ENCODE peak calls at places on chromosomes 16 and 17, in eight cellular contexts. W is transverse colon, V is Peyer's patch, B is breast epithelium, K is MM.1S, A is heart left ventricle, D is colonic mucosa, C is aorta. U is an unnamed sample.
A peak's percentile ranks its signal among the peaks of the same experiment; 100 is the strongest.

GRCh38 chr17:9402590-9403199 is 172.9 kb downstream of the STX8 start:
- DNase-seq in K (peak; percentile 21), A (no peak), V (peak; percentile 68), B (no peak), D (peak; percentile 57), W (peak; percentile 25), C (no peak), U (peak; percentile 48)

GRCh38 chr16:84985079-84986065 is 26.0 kb downstream of the ZDHHC7 start:
- DNase-seq in W (no peak), V (no peak), D (no peak), A (peak; percentile 54), C (no peak), K (no peak), B (no peak), U (no peak)

GRCh38 chr17:44350733-44351226 is 5.7 kb downstream of the GRN start:
- DNase-seq in A (peak; percentile 84), D (peak; percentile 74), B (no peak), V (peak; percentile 86), K (peak; percentile 64), C (peak; percentile 68), W (peak; percentile 71), U (peak; percentile 74)

GRCh38 chr16:16028311-16028999 is 79.0 kb downstream of the ABCC1 start:
- DNase-seq in B (no peak), V (peak; percentile 64), W (peak; percentile 55), A (no peak), D (peak; percentile 42), K (no peak), C (no peak), U (no peak)

GRCh38 chr17:36928450-36929125 is 8.7 kb upstream of the LHX1 start:
- DNase-seq in D (no peak), B (no peak), A (peak; percentile 28), V (no peak), K (no peak), C (no peak), W (no peak), U (no peak)

GRCh38 chr17:32486701-32487459 is at the start of gene CDK5R1:
- DNase-seq in A (peak; percentile 82), D (peak; percentile 62), C (peak; percentile 79), V (peak; percentile 88), K (peak; percentile 79), B (no peak), W (peak; percentile 77), U (peak; percentile 74)

GRCh38 chr17:59454633-59455105 is 110.7 kb upstream of the DHX40 start:
- DNase-seq in V (no peak), K (no peak), B (no peak), C (no peak), A (no peak), W (no peak), D (no peak), U (no peak)

GRCh38 chr17:52181842-52182241 is 23.3 kb upstream of the CA10 start:
- DNase-seq in K (no peak), A (no peak), D (no peak), B (no peak), C (no peak), V (no peak), W (no peak), U (no peak)

GRCh38 chr17:60141111-60142018 is 8.4 kb upstream of the CA4 start:
- DNase-seq in A (peak; percentile 66), C (peak; percentile 61), K (no peak), V (no peak), W (no peak), B (no peak), D (no peak), U (no peak)

GRCh38 chr17:42312285-42313130 is 24.2 kb downstream of the STAT5A start:
- DNase-seq in B (peak; percentile 86), W (peak; percentile 83), K (peak; percentile 60), D (peak; percentile 79), C (peak; percentile 92), A (peak; percentile 92), V (peak; percentile 91), U (peak; percentile 72)

GRCh38 chr17:18381158-18381952 is 3.8 kb downstream of the EVPLL start:
- DNase-seq in D (no peak), C (no peak), W (no peak), V (no peak), A (no peak), K (no peak), B (no peak), U (no peak)

GRCh38 chr16:81313731-81314602 is 795 bp upstream of the GAN start:
- DNase-seq in A (no peak), K (no peak), W (no peak), V (no peak), C (no peak), B (no peak), D (peak; percentile 25), U (no peak)

DNA sequence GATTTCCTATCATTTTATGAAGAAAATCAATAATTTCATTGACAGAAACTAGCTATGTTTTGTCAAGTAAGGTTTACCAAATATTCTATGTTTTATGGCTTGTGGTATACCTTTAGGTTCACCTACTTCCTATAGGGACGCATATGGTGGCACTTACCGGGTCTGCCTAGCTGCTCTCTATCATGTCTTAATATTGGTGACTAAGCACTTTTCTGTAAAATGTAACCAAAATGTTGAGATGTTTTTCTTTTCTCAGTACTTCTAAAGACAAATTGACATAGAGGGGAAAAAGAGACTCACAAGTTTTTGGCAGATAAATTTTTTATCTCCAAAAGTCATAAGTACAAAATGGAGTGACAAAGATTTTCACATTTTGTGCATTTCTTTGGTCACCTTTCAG is 22.6 kb upstream of the MYH4 start:
- DNase-seq in B (no peak), C (no peak), A (no peak), D (no peak), K (no peak), V (no peak), W (no peak), U (no peak)
- H3K9me3 ChIP-seq in B (no peaks in the 10 kb centered on the region), C (peaks cover 3% of the 10 kb centered on the region), A (peaks cover 41% of the 10 kb centered on the region), D (no peaks in the 10 kb centered on the region), K (no peaks in the 10 kb centered on the region), V (no peaks in the 10 kb centered on the region), W (peaks cover 27% of the 10 kb centered on the region), U (peaks cover 8% of the 10 kb centered on the region)

GRCh38 chr16:68324336-68324735 is 13.5 kb downstream of the PRMT7 start:
- DNase-seq in B (no peak), C (no peak), D (no peak), V (no peak), A (no peak), K (no peak), W (no peak), U (no peak)
- H3K4me1 ChIP-seq in B (no peaks in the 10 kb centered on the region), C (peaks cover 2% of the 10 kb centered on the region), D (no peaks in the 10 kb centered on the region), V (no peaks in the 10 kb centered on the region), A (peaks cover 7% of the 10 kb centered on the region), K (peaks cover 22% of the 10 kb centered on the region), W (no peaks in the 10 kb centered on the region), U (no peaks in the 10 kb centered on the region)

GRCh38 chr16:62909597-62909996 is 873.4 kb upstream of the CDH8 start:
- DNase-seq in W (no peak), V (no peak), B (no peak), K (no peak), D (no peak), C (no peak), A (no peak), U (no peak)

GRCh38 chr16:62913333-62913732 is 877.1 kb upstream of the CDH8 start:
- DNase-seq in B (no peak), D (no peak), A (no peak), K (peak; percentile 61), C (no peak), V (no peak), W (no peak), U (no peak)

DNA sequence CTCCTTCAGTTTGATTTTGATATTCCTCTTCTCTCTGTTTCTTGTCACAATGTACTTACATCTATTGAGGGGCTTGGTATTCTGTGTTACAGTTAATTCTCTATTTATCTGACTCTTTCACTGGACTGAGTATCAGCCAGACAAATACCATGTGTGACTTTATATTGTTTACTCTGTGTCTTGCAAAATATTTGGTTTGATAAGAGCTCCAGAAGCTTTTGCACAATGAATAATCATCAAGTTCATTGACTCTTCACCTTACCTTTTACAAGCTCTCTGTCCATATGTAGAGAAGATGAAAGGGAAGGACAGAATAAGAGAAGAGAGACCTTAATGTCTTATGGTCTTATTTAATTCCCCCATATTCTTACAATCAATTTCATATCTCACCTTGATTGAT is 877.7 kb upstream of the CDH8 start:
- DNase-seq in V (no peak), A (no peak), D (no peak), C (no peak), K (no peak), W (no peak), B (no peak), U (no peak)
- H3K9me3 ChIP-seq in V (no peaks in the 10 kb centered on the region), A (no peaks in the 10 kb centered on the region), D (no peaks in the 10 kb centered on the region), C (no peaks in the 10 kb centered on the region), K (no peaks in the 10 kb centered on the region), W (no peaks in the 10 kb centered on the region), B (no peaks in the 10 kb centered on the region), U (peaks cover 8% of the 10 kb centered on the region)

GRCh38 chr16:72380283-72380682 is 208.3 kb upstream of the PMFBP1 start:
- DNase-seq in W (no peak), B (no peak), V (no peak), C (no peak), D (no peak), A (no peak), K (no peak), U (no peak)
- H3K4me1 ChIP-seq in W (no peaks in the 10 kb centered on the region), B (no peaks in the 10 kb centered on the region), V (no peaks in the 10 kb centered on the region), C (no peaks in the 10 kb centered on the region), D (no peaks in the 10 kb centered on the region), A (no peaks in the 10 kb centered on the region), K (peaks cover 9% of the 10 kb centered on the region), U (no peaks in the 10 kb centered on the region)

GRCh38 chr16:68563631-68564366 is 24.7 kb downstream of the ZFP90 start:
- DNase-seq in W (no peak), A (no peak), B (no peak), V (no peak), C (no peak), K (no peak), D (no peak), U (no peak)
- H3K9me3 ChIP-seq in W (peaks cover 99% of the 10 kb centered on the region), A (peaks cover 100% of the 10 kb centered on the region), B (peaks cover 96% of the 10 kb centered on the region), V (peaks cover 9% of the 10 kb centered on the region), C (peaks cover 37% of the 10 kb centered on the region), K (peaks cover 3% of the 10 kb centered on the region), D (peaks cover 44% of the 10 kb centered on the region), U (peaks cover 98% of the 10 kb centered on the region)

U was measured in CD4-positive, CD25-positive, alpha-beta regulatory T cell.